ENCODE peak calls at places on chromosomes 11 and 22, in five cellular contexts. D is retinal pigment epithelial cell; F is stimulated activated CD4-positive, alpha-beta T cell treated with anti-CD3 and anti-CD28 coated beads, Interleukin-1b, Interleukin-23, amount 100 ng/mL, for 1 hour; R is NCI-H460; H is H54. O is an unnamed sample.

GRCh38 chr11:110470716-110471115 is 41.0 kb downstream of the FDX1 start:
- DNase-seq in F (no peak), D (no peak), H (no peak), R (no peak), O (peak; percentile 56)

GRCh38 chr11:109432105-109432504 is 10.1 kb downstream of the C11orf87 start:
- DNase-seq in R (no peak), F (no peak), D (no peak), H (no peak), O (peak; percentile 9)

GRCh38 chr22:44665115-44665514 is 36.9 kb upstream of the PRR5 start:
- DNase-seq in H (no peak), R (no peak), D (no peak), F (no peak), O (no peak)

GRCh38 chr11:85666687-85667086 is 1.8 kb upstream of the CREBZF start:
- DNase-seq in H (no peak), R (no peak), F (no peak), D (no peak), O (no peak)

GRCh38 chr11:31805629-31806185 is 5.4 kb downstream of the PAX6 start:
- DNase-seq in D (no peak), F (no peak), H (no peak), R (no peak), O (no peak)

GRCh38 chr11:130881475-130882137 is 34.7 kb downstream of the SNX19 start:
- DNase-seq in D (no peak), H (no peak), R (no peak), F (no peak), O (no peak)

GRCh38 chr11:114236829-114237228 is 59.4 kb upstream of the NNMT start:
- DNase-seq in D (no peak), F (no peak), H (no peak), R (no peak), O (peak; percentile 79)

GRCh38 chr22:16988257-16988656 is 19.8 kb downstream of the GAB4 start:
- DNase-seq in D (no peak), F (no peak), R (no peak), H (no peak), O (no peak)

GRCh38 chr22:44443641-44444235 is 54.3 kb downstream of the RTL6 start:
- DNase-seq in F (no peak), D (no peak), H (no peak), R (no peak), O (no peak)

GRCh38 chr22:43562843-43563242 is 151.0 kb downstream of the MPPED1 start:
- DNase-seq in D (no peak), F (no peak), H (no peak), R (no peak), O (no peak)

GRCh38 chr11:20158597-20159257 is 1.5 kb downstream of the DBX1 start:
- DNase-seq in F (no peak), H (peak; percentile 43), D (no peak), R (peak; percentile 48), O (peak; percentile 55)

O was measured in iris pigment epithelial cell.